ENCODE peak calls at places on chromosome 18, in six cellular contexts. H, C, T, J, Y and I are unnamed samples.
A peak's percentile ranks its signal among the peaks of the same experiment; 100 is the strongest.

GRCh38 chr18:48800877-48801727 is 149.7 kb downstream of the SMAD7 start:
- DNase-seq in Y (no peak), J (peak; percentile 75), C (peak; percentile 81), T (peak; percentile 62), H (no peak), I (no peak)

GRCh38 chr18:57121542-57122112 is 25.3 kb upstream of the BOD1L2 start:
- DNase-seq in H (no peak), J (no peak), T (no peak), C (no peak), Y (no peak), I (no peak)

GRCh38 chr18:10659000-10659399 is 133.2 kb downstream of the NAPG start:
- DNase-seq in H (no peak), T (no peak), J (no peak), Y (no peak), C (peak; percentile 30), I (no peak)

GRCh38 chr18:36331541-36331971 is 34.0 kb downstream of the FHOD3 start:
- DNase-seq in C (no peak), H (no peak), T (no peak), J (no peak), Y (no peak), I (no peak)

GRCh38 chr18:58097127-58097906 is 53.3 kb downstream of the NEDD4L start:
- DNase-seq in H (no peak), Y (no peak), C (peak; percentile 21), J (no peak), T (no peak), I (no peak)

GRCh38 chr18:6022840-6023239 is 127.5 kb upstream of the TMEM200C start:
- DNase-seq in Y (no peak), J (no peak), T (no peak), H (no peak), C (peak; percentile 33), I (no peak)

GRCh38 chr18:25560369-25560768 is 208.4 kb upstream of the ZNF521 start:
- DNase-seq in Y (no peak), J (no peak), H (no peak), T (no peak), C (peak; percentile 65), I (no peak)

GRCh38 chr18:46155652-46156051 is 51.5 kb downstream of the HAUS1 start:
- DNase-seq in J (no peak), Y (no peak), T (no peak), C (peak; percentile 92), H (peak; percentile 93), I (no peak)

GRCh38 chr18:69567813-69568488 is 167.3 kb downstream of the DOK6 start:
- DNase-seq in Y (no peak), H (peak; percentile 5), J (no peak), T (no peak), C (no peak), I (no peak)

GRCh38 chr18:79580481-79581171 is 99.0 kb upstream of the CTDP1 start:
- DNase-seq in C (no peak), H (no peak), J (no peak), Y (peak; percentile 45), T (peak; percentile 80), I (no peak)

GRCh38 chr18:46718501-46719341 is 38.1 kb downstream of the ST8SIA5 start:
- DNase-seq in C (peak; percentile 66), J (no peak), Y (no peak), T (no peak), H (peak; percentile 17), I (no peak)

GRCh38 chr18:35267809-35268208 is 22.2 kb downstream of the ZSCAN30 start:
- DNase-seq in Y (peak; percentile 65), C (no peak), J (no peak), H (no peak), T (no peak), I (no peak)

GRCh38 chr18:79439201-79440023 is 43.7 kb downstream of the NFATC1 start:
- DNase-seq in C (peak; percentile 63), H (no peak), J (no peak), T (no peak), Y (no peak), I (peak; percentile 65)

GRCh38 chr18:55589625-55590291 is 1.8 kb upstream of the TCF4 start:
- DNase-seq in J (peak; percentile 65), C (peak; percentile 98), H (peak; percentile 81), T (peak; percentile 98), Y (peak; percentile 98), I (peak; percentile 61)

GRCh38 chr18:13562494-13563029 is 163.8 kb downstream of the FAM210A start:
- DNase-seq in C (no peak), J (peak; percentile 82), T (no peak), H (no peak), Y (no peak), I (no peak)

GRCh38 chr18:48539406-48540328 is 836 bp downstream of the CTIF start:
- DNase-seq in T (peak; percentile 88), H (peak; percentile 44), C (peak; percentile 77), Y (peak; percentile 76), J (peak; percentile 60), I (peak; percentile 42)

GRCh38 chr18:63322908-63323634 is 3.5 kb upstream of the BCL2 start:
- DNase-seq in Y (no peak), T (no peak), J (peak; percentile 67), H (peak; percentile 58), C (peak; percentile 84), I (peak; percentile 49)

GRCh38 chr18:1014951-1015627 is 110.4 kb downstream of the ADCYAP1 start:
- DNase-seq in H (no peak), Y (no peak), C (no peak), T (no peak), J (no peak), I (no peak)

GRCh38 chr18:48826806-48827205 is 124.0 kb downstream of the SMAD7 start:
- DNase-seq in Y (peak; percentile 20), C (no peak), J (no peak), T (peak; percentile 36), H (no peak), I (no peak)

GRCh38 chr18:37420315-37420880 is 145.2 kb downstream of the CELF4 start:
- DNase-seq in T (no peak), C (no peak), H (peak; percentile 75), Y (no peak), J (no peak), I (no peak)

GRCh38 chr18:12409466-12409865 is 1.7 kb downstream of the PRELID3A start:
- DNase-seq in J (no peak), Y (no peak), H (no peak), C (no peak), T (no peak), I (no peak)

GRCh38 chr18:34158881-34159690 is 65.6 kb downstream of the NOL4 start:
- DNase-seq in J (peak; percentile 12), Y (peak; percentile 64), T (peak; percentile 86), C (peak; percentile 42), H (no peak), I (no peak)

DNA sequence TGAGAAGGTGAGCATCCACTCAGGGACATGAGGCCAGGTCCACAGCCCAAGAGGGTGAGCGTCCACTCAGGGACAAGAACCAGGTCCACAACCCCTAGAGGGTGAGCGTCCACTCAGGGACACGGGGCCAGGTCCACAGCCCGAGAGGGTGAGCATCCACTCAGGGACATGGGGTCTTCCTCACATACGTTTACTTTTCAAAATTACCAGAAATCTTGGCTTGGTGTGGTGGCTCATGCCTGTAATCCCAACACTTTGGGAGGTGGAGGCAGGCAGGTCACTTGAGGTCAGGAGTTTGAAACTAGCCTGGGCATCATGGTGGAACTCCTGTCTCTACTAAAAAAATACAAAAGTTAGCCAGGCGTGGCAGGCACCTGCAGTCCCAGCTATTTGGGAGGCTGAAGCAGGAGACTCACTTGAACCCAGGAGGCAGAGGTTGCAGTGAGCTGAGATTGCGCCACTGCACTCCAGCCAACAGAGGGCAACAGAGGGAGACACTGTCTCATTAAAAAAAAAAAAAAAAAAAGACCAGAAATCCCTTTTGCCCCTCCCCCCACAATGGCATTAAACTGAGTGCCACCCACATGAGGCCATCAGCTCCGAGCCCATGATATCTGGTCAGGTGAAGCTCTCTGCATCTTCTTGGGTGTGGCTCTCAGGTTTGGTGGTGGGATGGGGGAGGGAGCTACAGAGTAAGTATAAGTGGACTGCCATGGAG is 9.0 kb upstream of the MBP start:
- DNase-seq in Y (no peak), T (no peak), H (no peak), J (no peak), C (no peak), I (no peak)
- TF ChIP-seq CTCF in Y (no peak), T (peak; percentile 18), H (no peak), J (no peak), C (no peak), I (no peak)

DNA sequence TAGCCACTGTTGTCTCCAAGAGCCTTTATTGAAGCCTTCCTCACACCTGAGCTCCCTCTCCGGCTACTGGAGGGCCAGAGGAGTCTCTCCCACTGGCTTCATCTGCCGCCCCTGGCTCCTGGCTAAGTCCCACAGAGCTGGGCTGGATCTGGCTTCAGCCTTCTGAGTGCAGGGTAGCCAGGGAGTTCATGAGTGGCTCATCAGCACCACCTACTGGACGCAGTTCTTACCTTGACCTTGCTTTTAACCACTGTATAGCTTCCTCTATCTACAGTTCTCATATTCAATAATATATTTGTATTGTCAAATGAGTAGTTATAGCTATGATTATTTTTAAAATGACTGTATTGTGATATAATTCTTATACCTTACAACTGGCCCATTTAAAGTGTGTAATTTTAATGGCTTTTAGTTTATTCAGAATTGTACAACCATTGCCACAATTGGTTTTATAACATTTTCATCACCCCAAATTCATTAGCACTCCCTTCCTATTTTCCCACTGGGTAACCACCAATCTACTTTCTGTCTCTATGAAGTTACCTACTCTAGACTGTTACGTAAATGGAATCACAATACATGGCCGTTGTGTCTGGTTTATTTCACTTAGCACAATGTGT is 17.7 kb downstream of the CNDP1 start:
- DNase-seq in H (peak; percentile 74), T (peak; percentile 90), Y (peak; percentile 79), C (peak; percentile 93), J (peak; percentile 83), I (peak; percentile 63)
- TF ChIP-seq CTCF in H (peak; percentile 82), T (peak; percentile 85), Y (peak; percentile 85), C (peak; percentile 85), J (peak; percentile 40), I (peak; percentile 85)

GRCh38 chr18:59990121-59990818 is 90.5 kb downstream of the PMAIP1 start:
- DNase-seq in T (no peak), H (no peak), J (no peak), Y (no peak), C (no peak), I (no peak)

GRCh38 chr18:59987102-59987501 is 87.3 kb downstream of the PMAIP1 start:
- DNase-seq in T (no peak), C (no peak), H (no peak), J (no peak), Y (no peak), I (no peak)

GRCh38 chr18:59985289-59985688 is 85.5 kb downstream of the PMAIP1 start:
- DNase-seq in T (no peak), J (no peak), C (no peak), H (peak; percentile 81), Y (no peak), I (no peak)

GRCh38 chr18:59986139-59986538 is 86.3 kb downstream of the PMAIP1 start:
- DNase-seq in T (no peak), C (no peak), J (no peak), Y (no peak), H (no peak), I (no peak)

GRCh38 chr18:59988098-59988706 is 88.4 kb downstream of the PMAIP1 start:
- DNase-seq in H (peak; percentile 59), J (peak; percentile 45), Y (no peak), T (no peak), C (peak; percentile 79), I (peak; percentile 20)
- TF ChIP-seq CTCF in H (peak; percentile 63), J (peak; percentile 83), Y (peak; percentile 74), T (peak; percentile 95), C (peak; percentile 92), I (peak; percentile 96)

DNA sequence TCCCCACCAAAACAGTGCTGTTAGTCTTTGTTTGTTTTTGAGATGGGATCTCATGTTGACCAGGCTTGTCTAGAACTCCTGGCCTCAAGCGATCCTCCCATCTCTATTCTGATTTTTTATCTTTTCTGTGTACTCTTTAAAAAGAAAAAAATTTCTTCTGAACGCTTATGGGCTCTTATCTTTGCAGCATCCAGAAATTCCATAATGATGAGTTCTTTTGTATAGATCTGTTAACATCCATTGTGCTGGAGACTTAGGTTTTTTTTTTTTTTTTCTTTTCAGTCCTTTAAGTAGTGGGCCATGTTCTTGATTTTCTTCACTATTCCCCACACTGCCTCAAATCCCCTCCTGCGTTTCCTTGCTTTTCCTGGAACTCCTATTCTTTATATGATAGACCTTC is 31.0 kb downstream of the RBBP8 start:
- DNase-seq in T (no peak), J (no peak), H (no peak), Y (no peak), C (no peak), I (no peak)
- TF ChIP-seq CTCF in T (no peak), J (no peak), H (no peak), Y (no peak), C (no peak), I (no peak)